ENCODE peak calls at places on chromosomes 13 and 19, in five cellular contexts. One of them, this sample, is unnamed.

GRCh38 chr13:62524498-62524897 is 1108.8 kb upstream of the PCDH20 start:
- DNase-seq in GM12865: peak; percentile 11
- DNase-seq in nucleus accumbens: no peak
- DNase-seq in stimulated activated CD8-positive, alpha-beta memory T cell treated with anti-CD3 and anti-CD28 coated beads, Interleukin-7, amount 100 ng/mL, for 4 hours: no peak
- DNase-seq in naive thymus-derived CD8-positive, alpha-beta T cell: no peak
- DNase-seq in this sample: no peak

GRCh38 chr13:44068737-44069136 is 189.0 kb downstream of the LACC1 start:
- DNase-seq in stimulated activated CD8-positive, alpha-beta memory T cell treated with anti-CD3 and anti-CD28 coated beads, Interleukin-7, amount 100 ng/mL, for 4 hours: no peak
- DNase-seq in naive thymus-derived CD8-positive, alpha-beta T cell: no peak
- DNase-seq in nucleus accumbens: no peak
- DNase-seq in GM12865: no peak
- DNase-seq in this sample: no peak

GRCh38 chr19:5152013-5152763 is 183.3 kb downstream of the KDM4B start:
- DNase-seq in nucleus accumbens: no peak
- DNase-seq in naive thymus-derived CD8-positive, alpha-beta T cell: no peak
- DNase-seq in stimulated activated CD8-positive, alpha-beta memory T cell treated with anti-CD3 and anti-CD28 coated beads, Interleukin-7, amount 100 ng/mL, for 4 hours: no peak
- DNase-seq in GM12865: no peak
- DNase-seq in this sample: no peak

GRCh38 chr13:97395437-97396136 is 38.4 kb upstream of the RAP2A start:
- DNase-seq in GM12865: no peak
- DNase-seq in stimulated activated CD8-positive, alpha-beta memory T cell treated with anti-CD3 and anti-CD28 coated beads, Interleukin-7, amount 100 ng/mL, for 4 hours: no peak
- DNase-seq in naive thymus-derived CD8-positive, alpha-beta T cell: no peak
- DNase-seq in nucleus accumbens: no peak
- DNase-seq in this sample: no peak

GRCh38 chr13:38202730-38203129 is 146.9 kb upstream of the UFM1 start:
- DNase-seq in naive thymus-derived CD8-positive, alpha-beta T cell: no peak
- DNase-seq in stimulated activated CD8-positive, alpha-beta memory T cell treated with anti-CD3 and anti-CD28 coated beads, Interleukin-7, amount 100 ng/mL, for 4 hours: no peak
- DNase-seq in nucleus accumbens: no peak
- DNase-seq in GM12865: no peak
- DNase-seq in this sample: no peak

GRCh38 chr13:82118589-82118988 is 1763.7 kb downstream of the SLITRK1 start:
- DNase-seq in nucleus accumbens: no peak
- DNase-seq in GM12865: no peak
- DNase-seq in naive thymus-derived CD8-positive, alpha-beta T cell: no peak
- DNase-seq in stimulated activated CD8-positive, alpha-beta memory T cell treated with anti-CD3 and anti-CD28 coated beads, Interleukin-7, amount 100 ng/mL, for 4 hours: no peak
- DNase-seq in this sample: no peak

GRCh38 chr13:32211788-32212187 is 103.4 kb downstream of the ZAR1L start:
- DNase-seq in stimulated activated CD8-positive, alpha-beta memory T cell treated with anti-CD3 and anti-CD28 coated beads, Interleukin-7, amount 100 ng/mL, for 4 hours: no peak
- DNase-seq in GM12865: no peak
- DNase-seq in naive thymus-derived CD8-positive, alpha-beta T cell: no peak
- DNase-seq in nucleus accumbens: no peak
- DNase-seq in this sample: no peak

GRCh38 chr13:100395698-100396373 is 192.8 kb downstream of the GGACT start:
- DNase-seq in nucleus accumbens: no peak
- DNase-seq in GM12865: no peak
- DNase-seq in naive thymus-derived CD8-positive, alpha-beta T cell: no peak
- DNase-seq in stimulated activated CD8-positive, alpha-beta memory T cell treated with anti-CD3 and anti-CD28 coated beads, Interleukin-7, amount 100 ng/mL, for 4 hours: no peak
- DNase-seq in this sample: no peak

GRCh38 chr13:113974304-113975281 is 717 bp upstream of the C13orf46 start:
- DNase-seq in GM12865: no peak
- DNase-seq in nucleus accumbens: no peak
- DNase-seq in naive thymus-derived CD8-positive, alpha-beta T cell: no peak
- DNase-seq in stimulated activated CD8-positive, alpha-beta memory T cell treated with anti-CD3 and anti-CD28 coated beads, Interleukin-7, amount 100 ng/mL, for 4 hours: no peak
- DNase-seq in this sample: no peak

GRCh38 chr13:31611214-31611613 is 128.1 kb upstream of the RXFP2 start:
- DNase-seq in naive thymus-derived CD8-positive, alpha-beta T cell: no peak
- DNase-seq in GM12865: no peak
- DNase-seq in nucleus accumbens: no peak
- DNase-seq in stimulated activated CD8-positive, alpha-beta memory T cell treated with anti-CD3 and anti-CD28 coated beads, Interleukin-7, amount 100 ng/mL, for 4 hours: no peak
- DNase-seq in this sample: no peak

GRCh38 chr13:30869491-30869890 is 36.6 kb upstream of the MEDAG start:
- DNase-seq in nucleus accumbens: no peak
- DNase-seq in GM12865: no peak
- DNase-seq in naive thymus-derived CD8-positive, alpha-beta T cell: no peak
- DNase-seq in stimulated activated CD8-positive, alpha-beta memory T cell treated with anti-CD3 and anti-CD28 coated beads, Interleukin-7, amount 100 ng/mL, for 4 hours: no peak
- DNase-seq in this sample: no peak

GRCh38 chr19:55454787-55455243 is 6.6 kb downstream of the ISOC2 start:
- DNase-seq in stimulated activated CD8-positive, alpha-beta memory T cell treated with anti-CD3 and anti-CD28 coated beads, Interleukin-7, amount 100 ng/mL, for 4 hours: no peak
- DNase-seq in nucleus accumbens: no peak
- DNase-seq in naive thymus-derived CD8-positive, alpha-beta T cell: peak; percentile 35
- DNase-seq in GM12865: peak; percentile 59
- DNase-seq in this sample: no peak

This sample was measured in GDM1.